ENCODE peak calls at places on chromosomes 12 and 14, in four cellular contexts. G, F, A and E are unnamed samples.

GRCh38 chr14:71651228-71651627 is 281.0 kb upstream of the RGS6 start:
- DNase-seq in A (peak), G (peak), F (no peak), E (no peak)

GRCh38 chr14:60061371-60061770 is 30.4 kb upstream of the PCNX4 start:
- DNase-seq in F (no peak), A (no peak), G (peak), E (no peak)

GRCh38 chr14:93493054-93493453 is 62.3 kb downstream of the UNC79 start:
- DNase-seq in A (no peak), G (no peak), F (no peak), E (no peak)

GRCh38 chr12:124190301-124191023 is 104.4 kb upstream of the RFLNA start:
- DNase-seq in G (no peak), F (no peak), A (no peak), E (no peak)

GRCh38 chr12:119598159-119598558 is 4.6 kb downstream of the TMEM233 start:
- DNase-seq in F (no peak), G (no peak), A (no peak), E (no peak)

GRCh38 chr12:105716621-105717020 is 386.1 kb downstream of the C12orf75 start:
- DNase-seq in G (no peak), A (no peak), F (no peak), E (no peak)

GRCh38 chr14:99946652-99947489 is 118.4 kb upstream of the EVL start:
- DNase-seq in A (no peak), G (no peak), F (no peak), E (peak)

GRCh38 chr12:9273276-9273675 is 65.1 kb upstream of the PZP start:
- DNase-seq in F (no peak), G (peak), A (no peak), E (no peak)

GRCh38 chr12:52380271-52380694 is 5.2 kb downstream of the KRT84 start:
- DNase-seq in F (no peak), A (no peak), G (peak), E (no peak)

GRCh38 chr14:101237241-101237616 is 324.1 kb upstream of the DIO3 start:
- DNase-seq in F (no peak), G (no peak), A (no peak), E (no peak)

GRCh38 chr12:50056629-50056976 is 793 bp upstream of the ASIC1 start:
- DNase-seq in F (no peak), A (no peak), G (no peak), E (no peak)

GRCh38 chr14:29236401-29236800 is 469.8 kb downstream of the FOXG1 start:
- DNase-seq in A (no peak), F (no peak), G (no peak), E (no peak)

GRCh38 chr12:124689585-124689984 is 122.2 kb upstream of the NCOR2 start:
- DNase-seq in F (no peak), G (no peak), A (no peak), E (no peak)

GRCh38 chr12:63877693-63878092 is 33.2 kb downstream of the SRGAP1 start:
- DNase-seq in G (no peak), A (no peak), F (no peak), E (no peak)

GRCh38 chr12:75862692-75863471 is 168.7 kb downstream of the PHLDA1 start:
- DNase-seq in A (no peak), G (peak), F (peak), E (no peak)

GRCh38 chr12:95731519-95731958 is 59.0 kb downstream of the NTN4 start:
- DNase-seq in A (no peak), G (no peak), F (no peak), E (peak)

GRCh38 chr12:43345023-43345422 is 207.0 kb downstream of the ADAMTS20 start:
- DNase-seq in G (no peak), A (no peak), F (no peak), E (no peak)

GRCh38 chr12:47950856-47951468 is 12.4 kb upstream of the TMEM106C start:
- DNase-seq in G (no peak), F (no peak), A (no peak), E (no peak)

GRCh38 chr14:31261859-31262739 is 54.5 kb upstream of the HECTD1 start:
- DNase-seq in G (peak), F (no peak), A (no peak), E (no peak)

GRCh38 chr14:73245401-73246325 is 8.4 kb downstream of the PAPLN start:
- DNase-seq in G (peak), F (no peak), A (no peak), E (peak)

GRCh38 chr12:25830456-25830855 is 128.0 kb upstream of the RASSF8 start:
- DNase-seq in A (no peak), F (no peak), G (peak), E (no peak)

GRCh38 chr12:16914853-16915252 is 308.9 kb upstream of the LMO3 start:
- DNase-seq in A (no peak), F (no peak), G (no peak), E (no peak)

GRCh38 chr14:47539065-47539464 is 136.3 kb downstream of the MDGA2 start:
- DNase-seq in F (no peak), G (peak), A (no peak), E (peak)

GRCh38 chr12:109987615-109988014 is 8.6 kb downstream of the GIT2 start:
- DNase-seq in A (no peak), G (no peak), F (no peak), E (no peak)

GRCh38 chr14:67722293-67722692 is 20.6 kb downstream of the RDH12 start:
- DNase-seq in G (peak), A (no peak), F (no peak), E (no peak)

GRCh38 chr14:82009076-82009475 is 475.4 kb upstream of the SEL1L start:
- DNase-seq in G (no peak), F (no peak), A (no peak), E (no peak)
- TF ChIP-seq CTCF in G (no peak), F (no peak), A (no peak), E (no peak)

DNA sequence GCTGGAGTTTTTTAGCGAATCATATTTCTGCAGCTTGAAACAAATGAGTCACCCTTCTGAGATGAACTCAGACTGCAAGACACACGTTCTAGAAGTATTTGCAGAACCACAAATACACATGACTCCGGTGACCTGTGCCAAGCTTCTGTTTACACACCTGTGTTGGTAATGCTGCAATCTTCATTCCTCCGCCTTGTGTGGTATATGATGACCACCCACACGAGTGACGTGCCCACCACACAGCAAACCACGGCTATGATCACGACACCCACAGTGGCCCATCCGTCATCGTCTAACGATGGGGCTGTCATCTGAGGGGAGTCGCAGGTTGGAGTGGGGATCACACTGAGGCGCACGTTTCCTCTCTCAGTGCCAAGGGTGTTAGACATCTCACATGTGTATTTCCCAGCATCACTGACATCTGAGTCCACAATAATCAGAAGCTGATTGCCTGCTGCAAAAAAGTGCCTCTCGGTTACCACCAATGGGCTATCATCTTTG is 43.0 kb downstream of the LRIG3 start:
- DNase-seq in G (peak), F (no peak), A (peak), E (no peak)
- TF ChIP-seq CTCF in G (no peak), F (no peak), A (no peak), E (no peak)

GRCh38 chr14:21070083-21070609 is at the start of gene ARHGEF40:
- DNase-seq in F (no peak), G (no peak), A (no peak), E (peak)

GRCh38 chr14:21069388-21070082 is 569 bp upstream of the ARHGEF40 start:
- DNase-seq in F (no peak), A (no peak), G (no peak), E (peak)

GRCh38 chr14:21063479-21063878 is 5.9 kb downstream of the RNASE8 start:
- DNase-seq in G (peak), A (peak), F (no peak), E (no peak)

GRCh38 chr14:21068521-21069387 is 1.4 kb upstream of the ARHGEF40 start:
- DNase-seq in A (no peak), F (peak), G (peak), E (peak)

DNA sequence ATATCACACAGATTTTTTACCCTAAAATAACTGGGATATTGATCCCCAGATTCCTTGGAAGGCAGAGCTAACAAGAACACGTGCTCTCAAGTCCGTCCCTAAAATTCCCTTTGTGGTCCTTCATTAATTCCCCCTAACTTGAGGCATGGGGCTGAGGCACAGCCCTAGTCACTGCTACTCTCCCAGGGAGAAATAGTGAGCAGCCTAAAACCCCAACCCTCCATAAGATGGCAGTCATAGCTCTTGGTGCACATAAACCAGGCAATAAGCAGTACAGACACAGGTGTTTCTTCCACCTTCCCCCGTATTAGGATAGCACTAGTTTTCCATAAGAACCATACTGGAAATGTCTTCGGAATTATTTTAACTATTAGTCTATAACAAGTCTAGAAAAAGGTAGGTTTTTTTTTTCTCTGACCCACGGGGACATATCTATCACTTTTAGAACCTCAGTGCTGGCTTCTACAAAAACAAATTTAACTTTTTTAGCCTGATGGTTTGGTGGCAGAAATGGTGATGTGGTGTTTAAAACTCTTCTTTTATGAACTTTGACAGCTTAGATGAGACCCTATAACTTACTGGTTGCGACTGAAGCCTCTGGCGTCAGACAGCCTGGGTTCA is 3.1 kb upstream of the ARHGEF40 start:
- DNase-seq in A (no peak), F (peak), G (no peak), E (peak)
- TF ChIP-seq CTCF in A (peak), F (peak), G (peak), E (no peak)

GRCh38 chr12:55704824-55705780 is 2.6 kb downstream of the ITGA7 start:
- DNase-seq in F (no peak), A (no peak), G (no peak), E (no peak)

GRCh38 chr12:55706840-55707671 is 648 bp downstream of the ITGA7 start:
- DNase-seq in F (no peak), G (no peak), A (no peak), E (no peak)

GRCh38 chr12:55703976-55704761 is 3.5 kb downstream of the ITGA7 start:
- DNase-seq in F (no peak), G (no peak), A (no peak), E (no peak)

GRCh38 chr12:55707841-55708694 is at the start of gene ITGA7:
- DNase-seq in F (no peak), A (no peak), G (no peak), E (peak)

DNA sequence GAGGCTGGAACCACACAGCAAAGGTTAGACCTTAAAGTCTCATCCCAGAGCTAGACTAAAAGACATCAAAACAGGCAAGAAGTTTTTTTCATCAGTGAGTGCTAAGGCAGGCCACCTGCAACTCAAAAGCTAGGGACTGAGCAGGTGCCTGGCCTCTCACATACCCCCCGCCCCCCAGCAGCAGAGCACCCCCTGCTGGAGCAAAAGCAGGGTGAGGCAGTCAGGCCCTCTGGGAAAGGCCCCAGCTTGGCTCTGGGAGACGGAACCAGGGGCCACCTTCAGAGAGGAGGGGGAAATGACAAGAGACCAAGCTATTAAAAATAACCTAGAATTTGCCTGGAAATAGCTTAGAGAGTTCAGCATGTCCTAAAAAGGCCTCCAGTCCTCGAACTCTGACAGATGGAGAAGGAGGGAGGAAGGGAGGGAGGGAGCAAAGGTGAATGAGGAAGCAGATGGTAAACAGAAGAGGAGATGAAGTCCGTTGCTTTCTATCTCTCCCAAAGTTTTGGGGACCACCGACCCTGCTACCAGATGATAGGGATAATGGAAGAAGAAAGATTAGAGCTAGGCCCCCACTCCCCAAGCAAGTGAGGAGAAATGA is 1.8 kb downstream of the ITGA7 start:
- DNase-seq in F (no peak), A (no peak), G (no peak), E (peak)
- TF ChIP-seq CTCF in F (peak), A (peak), G (peak), E (peak)

GRCh38 chr12:132280436-132280835 is 49.0 kb downstream of the GALNT9 start:
- DNase-seq in G (no peak), A (no peak), F (no peak), E (no peak)
- TF ChIP-seq CTCF in G (no peak), A (no peak), F (no peak), E (no peak)

GRCh38 chr12:6752931-6753771 is at the start of gene MLF2:
- DNase-seq in G (peak), A (peak), F (peak), E (peak)
- TF ChIP-seq CTCF in G (no peak), A (no peak), F (no peak), E (peak)

GRCh38 chr14:68926236-68926635 is 52.9 kb downstream of the ACTN1 start:
- DNase-seq in G (no peak), F (no peak), A (no peak), E (no peak)
- TF ChIP-seq CTCF in G (peak), F (peak), A (peak), E (no peak)

DNA sequence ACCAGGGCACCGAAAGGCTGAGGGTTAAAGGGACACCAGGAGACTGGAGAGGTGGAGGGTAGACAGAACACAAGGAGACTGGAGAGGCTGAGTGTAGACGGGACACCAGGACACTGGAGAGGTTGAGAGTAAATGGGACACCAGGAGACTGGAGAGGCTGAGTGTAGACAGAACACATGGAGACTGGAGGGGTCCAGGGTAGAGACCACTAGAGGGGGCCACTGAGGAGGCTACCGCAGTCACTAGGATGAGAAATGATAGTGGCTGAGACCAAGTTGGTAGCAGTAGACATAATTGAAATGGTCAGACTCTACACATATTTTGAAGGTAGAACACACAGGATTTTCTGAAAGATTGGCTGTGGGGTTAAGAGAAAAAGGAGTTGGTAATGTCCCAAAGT is 68.2 kb downstream of the PAH start:
- DNase-seq in G (no peak), A (no peak), F (no peak), E (no peak)
- TF ChIP-seq CTCF in G (no peak), A (no peak), F (peak), E (no peak)